ENCODE peak calls at places on chromosomes 6 and 20, in ten cellular contexts. V, J, E, W, L, O, R, Y, B and X are unnamed samples.

GRCh38 chr6:16712250-16712930 is 48.9 kb downstream of the ATXN1 start:
- DNase-seq in V (no peak), B (no peak), Y (no peak), E (no peak), R (no peak), L (no peak), O (peak; percentile 38), W (no peak), J (no peak), X (no peak)

GRCh38 chr20:50216543-50217206 is 26.0 kb downstream of the CEBPB start:
- DNase-seq in B (no peak), V (peak; percentile 15), J (no peak), R (no peak), Y (peak; percentile 81), E (no peak), W (no peak), O (no peak), L (no peak), X (peak; percentile 61)

GRCh38 chr20:58039569-58040092 is 188.8 kb downstream of the ANKRD60 start:
- DNase-seq in V (no peak), J (no peak), W (no peak), L (no peak), Y (no peak), B (no peak), E (no peak), O (no peak), R (no peak), X (peak; percentile 23)

GRCh38 chr6:14863896-14864850 is 381.7 kb upstream of the JARID2 start:
- DNase-seq in V (no peak), Y (peak; percentile 30), L (no peak), O (peak; percentile 43), B (peak; percentile 62), W (no peak), J (no peak), R (no peak), E (no peak), X (peak; percentile 55)

GRCh38 chr20:58818585-58819285 is 32.0 kb downstream of the GNAS-AS1 start:
- DNase-seq in J (no peak), R (no peak), B (no peak), L (no peak), O (no peak), E (no peak), Y (no peak), W (peak; percentile 23), V (no peak), X (no peak)

GRCh38 chr6:107849325-107849724 is 25.2 kb upstream of the SCML4 start:
- DNase-seq in V (no peak), B (no peak), J (no peak), L (no peak), Y (no peak), R (no peak), O (no peak), W (no peak), E (no peak), X (no peak)

GRCh38 chr6:8990075-8990474 is 554.7 kb upstream of the SLC35B3 start:
- DNase-seq in B (no peak), J (no peak), V (no peak), W (no peak), L (no peak), O (no peak), Y (no peak), R (no peak), E (no peak), X (no peak)

GRCh38 chr20:41854765-41855164 is 236.6 kb upstream of the CHD6 start:
- DNase-seq in R (no peak), W (no peak), Y (peak; percentile 10), V (no peak), B (no peak), L (no peak), E (no peak), J (no peak), O (no peak), X (no peak)

GRCh38 chr20:21325296-21325695 is 22.2 kb downstream of the XRN2 start:
- DNase-seq in V (no peak), J (no peak), W (no peak), L (no peak), E (no peak), Y (no peak), B (no peak), R (no peak), O (peak; percentile 62), X (no peak)

GRCh38 chr6:24936641-24937317 is 1.0 kb upstream of the RIPOR2 start:
- DNase-seq in Y (no peak), E (no peak), J (no peak), V (no peak), O (no peak), R (no peak), W (no peak), L (peak; percentile 72), B (no peak), X (no peak)

GRCh38 chr20:53750827-53751393 is 157.3 kb upstream of the ZNF217 start:
- DNase-seq in V (no peak), O (peak; percentile 96), L (no peak), B (no peak), W (peak; percentile 74), J (no peak), Y (peak; percentile 75), R (no peak), E (no peak), X (no peak)

GRCh38 chr20:31430568-31431095 is 9.8 kb upstream of the DEFB123 start:
- DNase-seq in B (peak; percentile 21), R (no peak), J (no peak), L (no peak), W (no peak), Y (no peak), V (no peak), E (no peak), O (no peak), X (no peak)

GRCh38 chr6:11374036-11375010 is 141.9 kb upstream of the NEDD9 start:
- DNase-seq in J (no peak), R (peak; percentile 33), Y (no peak), E (no peak), B (no peak), O (peak; percentile 62), W (no peak), V (no peak), L (peak; percentile 38), X (no peak)

GRCh38 chr6:149995235-149995750 is 30.0 kb downstream of the RAET1L start:
- DNase-seq in E (no peak), Y (no peak), O (no peak), J (no peak), L (no peak), V (no peak), W (no peak), B (no peak), R (no peak), X (no peak)

GRCh38 chr6:32668226-32668747 is 1.8 kb upstream of the HLA-DQB1 start:
- DNase-seq in L (peak; percentile 82), V (no peak), J (peak; percentile 60), O (peak; percentile 67), Y (peak; percentile 83), B (peak; percentile 74), R (peak; percentile 49), W (no peak), E (peak; percentile 45), X (peak; percentile 6)

GRCh38 chr20:61816606-61817005 is 249.1 kb downstream of the TAF4 start:
- DNase-seq in L (no peak), O (no peak), Y (no peak), J (no peak), W (no peak), B (no peak), R (no peak), V (no peak), E (no peak), X (no peak)

GRCh38 chr6:158039571-158040050 is 57.9 kb downstream of the SYNJ2 start:
- DNase-seq in O (peak; percentile 49), L (no peak), Y (no peak), V (no peak), B (no peak), W (no peak), J (no peak), R (peak; percentile 82), E (no peak), X (peak; percentile 48)

GRCh38 chr6:138970856-138971425 is 17.1 kb downstream of the REPS1 start:
- DNase-seq in V (no peak), R (no peak), L (no peak), Y (peak; percentile 38), J (no peak), E (no peak), W (peak; percentile 93), B (no peak), O (no peak), X (no peak)

GRCh38 chr6:26217714-26218075 is 130.5 kb downstream of the HFE start:
- DNase-seq in Y (no peak), V (no peak), L (no peak), R (no peak), W (no peak), O (peak; percentile 74), B (peak; percentile 70), J (no peak), E (peak; percentile 56), X (no peak)

GRCh38 chr6:12973302-12973865 is 256.8 kb downstream of the PHACTR1 start:
- DNase-seq in Y (no peak), L (no peak), B (no peak), E (no peak), V (no peak), J (no peak), O (peak; percentile 39), W (peak; percentile 28), R (no peak), X (no peak)

GRCh38 chr6:126788961-126789365 is 329.5 kb upstream of the RSPO3 start:
- DNase-seq in E (no peak), L (no peak), W (no peak), O (no peak), Y (no peak), R (no peak), V (no peak), B (no peak), J (no peak), X (no peak)

GRCh38 chr6:75504902-75505233 is 11.3 kb upstream of the FILIP1 start:
- DNase-seq in W (peak; percentile 23), R (no peak), O (no peak), J (no peak), B (no peak), L (no peak), V (no peak), E (no peak), Y (no peak), X (no peak)

GRCh38 chr6:40962241-40962640 is 76.8 kb downstream of the UNC5CL start:
- DNase-seq in B (no peak), Y (no peak), O (peak; percentile 2), L (peak; percentile 31), J (no peak), V (no peak), R (no peak), W (peak; percentile 86), E (no peak), X (no peak)

GRCh38 chr6:24666097-24666615 is 543 bp downstream of the TDP2 start:
- DNase-seq in Y (peak; percentile 66), B (no peak), L (peak; percentile 42), O (no peak), J (peak; percentile 56), E (no peak), W (peak; percentile 26), R (no peak), V (peak; percentile 76), X (peak; percentile 45)

GRCh38 chr20:50848341-50848808 is 53.5 kb downstream of the BCAS4 start:
- DNase-seq in R (peak; percentile 20), Y (no peak), O (no peak), E (no peak), B (no peak), J (no peak), W (peak; percentile 28), L (no peak), V (peak; percentile 60), X (no peak)

GRCh38 chr6:109484161-109484560 is 1.1 kb upstream of the ZBTB24 start:
- DNase-seq in O (no peak), L (no peak), V (no peak), R (no peak), B (no peak), J (no peak), Y (no peak), E (no peak), W (no peak), X (no peak)

GRCh38 chr6:10801224-10801848 is 37.0 kb downstream of the MAK start:
- DNase-seq in J (peak; percentile 46), Y (peak; percentile 69), O (peak; percentile 75), R (peak; percentile 37), E (peak; percentile 51), L (peak; percentile 75), W (peak; percentile 43), B (peak; percentile 65), V (peak; percentile 78), X (peak; percentile 81)

GRCh38 chr6:20156824-20157223 is 55.4 kb downstream of the MBOAT1 start:
- DNase-seq in E (no peak), O (no peak), B (no peak), L (no peak), W (no peak), V (no peak), Y (no peak), J (no peak), R (no peak), X (no peak)